ENCODE peak calls at places on chromosomes 5 and 9, in six cellular contexts. O is ELF-1; K is DMS 273 treated with DMSO at 0.1 percent for 48 hours; R is activated CD8-positive, alpha-beta memory T cell treated with anti-CD3 and anti-CD28 coated beads, Interleukin-2, amount 50 U/mL, for 48 hours; U is mesendoderm; H is ELR. P is an unnamed sample.

GRCh38 chr9:134892221-134892620 is 11.6 kb downstream of the FCN2 start:
- DNase-seq in K (peak), U (no peak), O (no peak), H (no peak), R (peak), P (no peak)

GRCh38 chr9:133264235-133264764 is 10.7 kb downstream of the ABO start:
- DNase-seq in K (no peak), H (no peak), O (no peak), R (no peak), U (no peak), P (no peak)

GRCh38 chr9:134158753-134159392 is 5.5 kb downstream of the RNU6ATAC start:
- DNase-seq in U (no peak), H (no peak), O (no peak), K (no peak), R (no peak), P (no peak)

GRCh38 chr9:32413424-32413823 is 29.0 kb downstream of the ACO1 start:
- DNase-seq in U (no peak), R (no peak), K (no peak), H (no peak), O (no peak), P (no peak)

GRCh38 chr5:51731641-51732040 is 348.4 kb downstream of the ISL1 start:
- DNase-seq in H (no peak), U (peak), K (no peak), R (no peak), O (no peak), P (no peak)

GRCh38 chr5:121296357-121296756 is 555.3 kb upstream of the FTMT start:
- DNase-seq in R (no peak), U (no peak), O (no peak), H (no peak), K (no peak), P (no peak)

GRCh38 chr5:150511641-150512367 is 3.9 kb downstream of the NDST1 start:
- DNase-seq in O (peak), U (peak), K (no peak), H (peak), R (no peak), P (no peak)

GRCh38 chr5:97547999-97548797 is 365.2 kb upstream of the RIOK2 start:
- DNase-seq in U (no peak), H (peak), K (no peak), O (no peak), R (no peak), P (no peak)

GRCh38 chr9:122797316-122798033 is 2.4 kb upstream of the OR1K1 start:
- DNase-seq in U (no peak), O (no peak), R (no peak), K (no peak), H (peak), P (no peak)

GRCh38 chr5:40165789-40166728 is 513.7 kb upstream of the PTGER4 start:
- DNase-seq in U (peak), R (no peak), O (no peak), H (peak), K (no peak), P (no peak)

GRCh38 chr9:15513335-15513734 is 2.6 kb upstream of the PSIP1 start:
- DNase-seq in O (peak), K (peak), H (peak), U (peak), R (no peak), P (no peak)

GRCh38 chr5:111892949-111893348 is 136.0 kb upstream of the NREP start:
- DNase-seq in R (no peak), K (no peak), H (no peak), U (no peak), O (no peak), P (no peak)

GRCh38 chr5:123511290-123511647 is 708 bp upstream of the CSNK1G3 start:
- DNase-seq in R (no peak), H (peak), K (no peak), O (no peak), U (peak), P (no peak)

GRCh38 chr5:31536873-31537272 is 4.8 kb downstream of the C5orf22 start:
- DNase-seq in U (no peak), H (no peak), O (no peak), R (no peak), K (no peak), P (no peak)

GRCh38 chr9:69181908-69182353 is 7.9 kb downstream of the TJP2 start:
- DNase-seq in U (no peak), H (no peak), K (no peak), R (no peak), O (peak), P (no peak)

GRCh38 chr5:125722550-125722949 is 700.7 kb upstream of the GRAMD2B start:
- DNase-seq in K (no peak), U (no peak), R (no peak), H (no peak), O (no peak), P (no peak)

GRCh38 chr5:9445989-9446388 is 99.9 kb downstream of the SEMA5A start:
- DNase-seq in O (no peak), K (no peak), U (no peak), R (no peak), H (no peak), P (no peak)

GRCh38 chr5:136754216-136754615 is 388.9 kb upstream of the TRPC7 start:
- DNase-seq in K (no peak), U (no peak), O (no peak), R (no peak), H (no peak), P (no peak)

GRCh38 chr9:113772121-113772885 is 103.8 kb upstream of the ZNF618 start:
- DNase-seq in U (no peak), H (peak), O (no peak), R (no peak), K (no peak), P (no peak)

GRCh38 chr9:969693-970309 is 6.7 kb upstream of the DMRT3 start:
- DNase-seq in H (no peak), O (no peak), K (no peak), U (peak), R (no peak), P (no peak)

GRCh38 chr5:32098291-32098690 is 75.8 kb downstream of the GOLPH3 start:
- DNase-seq in R (no peak), K (no peak), U (no peak), H (no peak), O (no peak), P (no peak)

GRCh38 chr9:31490551-31491106 is 893.8 kb upstream of the ACO1 start:
- DNase-seq in O (no peak), H (no peak), R (no peak), U (no peak), K (no peak), P (no peak)

GRCh38 chr5:147576646-147577535 is 67.0 kb upstream of the DPYSL3 start:
- DNase-seq in O (peak), U (peak), K (no peak), H (peak), R (peak), P (peak)

GRCh38 chr5:135011355-135012032 is 22.5 kb downstream of the PITX1 start:
- DNase-seq in U (no peak), K (no peak), O (no peak), H (no peak), R (no peak), P (no peak)

GRCh38 chr5:178242416-178242815 is 9.8 kb upstream of the PHYKPL start:
- DNase-seq in K (no peak), O (no peak), R (no peak), H (no peak), U (no peak), P (no peak)

GRCh38 chr5:145797336-145797735 is 37.8 kb downstream of the PRELID2 start:
- DNase-seq in R (no peak), O (no peak), K (no peak), H (peak), U (peak), P (no peak)

GRCh38 chr9:5438301-5439162 is 807 bp upstream of the PLGRKT start:
- DNase-seq in R (peak), K (no peak), U (no peak), O (peak), H (peak), P (peak)

GRCh38 chr9:72476617-72477375 is 44.6 kb upstream of the TMC1 start:
- DNase-seq in K (no peak), H (peak), R (no peak), O (peak), U (peak), P (peak)

GRCh38 chr5:132421442-132421841 is 51.9 kb downstream of the SLC22A5 start:
- DNase-seq in U (no peak), K (no peak), O (no peak), R (no peak), H (no peak), P (no peak)

GRCh38 chr5:125559296-125559695 is 812.9 kb upstream of the ZNF608 start:
- DNase-seq in H (peak), R (no peak), U (no peak), O (no peak), K (no peak), P (no peak)

GRCh38 chr9:113579270-113580040 is 115.9 kb downstream of the RGS3 start:
- DNase-seq in H (no peak), R (peak), U (no peak), K (peak), O (no peak), P (peak)

GRCh38 chr9:18668944-18669343 is 195.0 kb downstream of the ADAMTSL1 start:
- DNase-seq in K (no peak), H (no peak), O (peak), U (peak), R (no peak), P (no peak)

GRCh38 chr9:93207860-93208734 is 24.2 kb downstream of the WNK2 start:
- DNase-seq in U (no peak), H (no peak), O (no peak), K (no peak), R (no peak), P (no peak)

GRCh38 chr5:29218138-29218537 is 1975.3 kb upstream of the CDH6 start:
- DNase-seq in H (no peak), O (no peak), U (peak), R (no peak), K (no peak), P (no peak)

GRCh38 chr5:66554211-66554610 is 42.0 kb upstream of the MAST4 start:
- DNase-seq in H (peak), R (no peak), K (no peak), O (no peak), U (no peak), P (peak)

GRCh38 chr9:6902423-6902822 is 144.7 kb downstream of the KDM4C start:
- DNase-seq in U (no peak), O (no peak), R (no peak), H (peak), K (no peak), P (no peak)

GRCh38 chr5:67548520-67549262 is 352.1 kb upstream of the CD180 start:
- DNase-seq in K (no peak), U (no peak), H (no peak), R (no peak), O (no peak), P (no peak)

GRCh38 chr5:78336698-78337097 is 23.7 kb upstream of the SCAMP1 start:
- DNase-seq in H (no peak), R (no peak), O (no peak), U (no peak), K (no peak), P (no peak)